ENCODE peak calls at places on chromosomes 12 and 14, in four cellular contexts. One of them, this sample, is unnamed.

GRCh38 chr12:42144174-42144423 is 575 bp downstream of the GXYLT1 start:
- DNase-seq in activated T-helper 1 cell treated with Interleukin-2 at 50 U/mL for 16 hours: no peak
- DNase-seq in GM13976: no peak
- DNase-seq in WERI-Rb-1: peak
- DNase-seq in this sample: no peak

GRCh38 chr12:31456562-31456961 is 130.6 kb upstream of the SINHCAF start:
- DNase-seq in activated T-helper 1 cell treated with Interleukin-2 at 50 U/mL for 16 hours: no peak
- DNase-seq in GM13976: no peak
- DNase-seq in WERI-Rb-1: no peak
- DNase-seq in this sample: no peak

GRCh38 chr14:52003324-52003723 is 14.0 kb downstream of the RTRAF start:
- DNase-seq in activated T-helper 1 cell treated with Interleukin-2 at 50 U/mL for 16 hours: no peak
- DNase-seq in GM13976: no peak
- DNase-seq in WERI-Rb-1: no peak
- DNase-seq in this sample: no peak

GRCh38 chr14:68819260-68819691 is 26.4 kb upstream of the ZFP36L1 start:
- DNase-seq in activated T-helper 1 cell treated with Interleukin-2 at 50 U/mL for 16 hours: no peak
- DNase-seq in GM13976: peak
- DNase-seq in WERI-Rb-1: peak
- DNase-seq in this sample: no peak

GRCh38 chr14:99995700-99996356 is 69.4 kb upstream of the EVL start:
- DNase-seq in activated T-helper 1 cell treated with Interleukin-2 at 50 U/mL for 16 hours: peak
- DNase-seq in GM13976: peak
- DNase-seq in WERI-Rb-1: peak
- DNase-seq in this sample: peak

GRCh38 chr12:9936597-9936996 is 4.4 kb upstream of the CLEC2A start:
- DNase-seq in activated T-helper 1 cell treated with Interleukin-2 at 50 U/mL for 16 hours: no peak
- DNase-seq in GM13976: no peak
- DNase-seq in WERI-Rb-1: no peak
- DNase-seq in this sample: no peak

GRCh38 chr12:123441523-123442164 is 5.2 kb upstream of the RILPL2 start:
- DNase-seq in activated T-helper 1 cell treated with Interleukin-2 at 50 U/mL for 16 hours: no peak
- DNase-seq in GM13976: peak
- DNase-seq in WERI-Rb-1: no peak
- DNase-seq in this sample: no peak

GRCh38 chr14:74978416-74978947 is 23.1 kb upstream of the PGF start:
- DNase-seq in activated T-helper 1 cell treated with Interleukin-2 at 50 U/mL for 16 hours: no peak
- DNase-seq in GM13976: no peak
- DNase-seq in WERI-Rb-1: no peak
- DNase-seq in this sample: no peak

GRCh38 chr12:19757317-19757877 is 318.1 kb downstream of the AEBP2 start:
- DNase-seq in activated T-helper 1 cell treated with Interleukin-2 at 50 U/mL for 16 hours: no peak
- DNase-seq in GM13976: no peak
- DNase-seq in WERI-Rb-1: no peak
- DNase-seq in this sample: peak

GRCh38 chr12:80490329-80490728 is 46.3 kb downstream of the PTPRQ start:
- DNase-seq in activated T-helper 1 cell treated with Interleukin-2 at 50 U/mL for 16 hours: no peak
- DNase-seq in GM13976: no peak
- DNase-seq in WERI-Rb-1: no peak
- DNase-seq in this sample: no peak

GRCh38 chr12:124030510-124030909 is 57.5 kb downstream of the ZNF664 start:
- DNase-seq in activated T-helper 1 cell treated with Interleukin-2 at 50 U/mL for 16 hours: no peak
- DNase-seq in GM13976: no peak
- DNase-seq in WERI-Rb-1: no peak
- DNase-seq in this sample: no peak

GRCh38 chr12:89208661-89209096 is 143.6 kb downstream of the DUSP6 start:
- DNase-seq in activated T-helper 1 cell treated with Interleukin-2 at 50 U/mL for 16 hours: no peak
- DNase-seq in GM13976: no peak
- DNase-seq in WERI-Rb-1: no peak
- DNase-seq in this sample: no peak

GRCh38 chr12:85633491-85633890 is 202.7 kb downstream of the RASSF9 start:
- DNase-seq in activated T-helper 1 cell treated with Interleukin-2 at 50 U/mL for 16 hours: no peak
- DNase-seq in GM13976: no peak
- DNase-seq in WERI-Rb-1: no peak
- DNase-seq in this sample: no peak

GRCh38 chr12:41548926-41549325 is 360.8 kb downstream of the PDZRN4 start:
- DNase-seq in activated T-helper 1 cell treated with Interleukin-2 at 50 U/mL for 16 hours: no peak
- DNase-seq in GM13976: no peak
- DNase-seq in WERI-Rb-1: no peak
- DNase-seq in this sample: no peak

GRCh38 chr12:9669534-9669933 is at the start of gene CLEC2D:
- DNase-seq in activated T-helper 1 cell treated with Interleukin-2 at 50 U/mL for 16 hours: no peak
- DNase-seq in GM13976: peak
- DNase-seq in WERI-Rb-1: no peak
- DNase-seq in this sample: no peak

GRCh38 chr12:83841620-83842019 is 1071.0 kb downstream of the SLC6A15 start:
- DNase-seq in activated T-helper 1 cell treated with Interleukin-2 at 50 U/mL for 16 hours: no peak
- DNase-seq in GM13976: no peak
- DNase-seq in WERI-Rb-1: no peak
- DNase-seq in this sample: no peak

GRCh38 chr12:113348849-113349536 is 9.4 kb upstream of the PLBD2 start:
- DNase-seq in activated T-helper 1 cell treated with Interleukin-2 at 50 U/mL for 16 hours: no peak
- DNase-seq in GM13976: no peak
- DNase-seq in WERI-Rb-1: no peak
- DNase-seq in this sample: no peak

GRCh38 chr12:58368001-58368400 is 426.6 kb downstream of the ATP23 start:
- DNase-seq in activated T-helper 1 cell treated with Interleukin-2 at 50 U/mL for 16 hours: no peak
- DNase-seq in GM13976: no peak
- DNase-seq in WERI-Rb-1: no peak
- DNase-seq in this sample: no peak

GRCh38 chr14:22556990-22557623 is 31.9 kb downstream of the DAD1 start:
- DNase-seq in activated T-helper 1 cell treated with Interleukin-2 at 50 U/mL for 16 hours: peak
- DNase-seq in GM13976: peak
- DNase-seq in WERI-Rb-1: peak
- DNase-seq in this sample: peak

GRCh38 chr12:2629051-2629450 is 165.7 kb upstream of the FKBP4 start:
- DNase-seq in activated T-helper 1 cell treated with Interleukin-2 at 50 U/mL for 16 hours: no peak
- DNase-seq in GM13976: no peak
- DNase-seq in WERI-Rb-1: no peak
- DNase-seq in this sample: no peak

GRCh38 chr12:113939867-113940266 is 26.3 kb downstream of the RBM19 start:
- DNase-seq in activated T-helper 1 cell treated with Interleukin-2 at 50 U/mL for 16 hours: no peak
- DNase-seq in GM13976: no peak
- DNase-seq in WERI-Rb-1: no peak
- DNase-seq in this sample: no peak

GRCh38 chr12:106044773-106045172 is 94.0 kb downstream of the NUAK1 start:
- DNase-seq in activated T-helper 1 cell treated with Interleukin-2 at 50 U/mL for 16 hours: no peak
- DNase-seq in GM13976: no peak
- DNase-seq in WERI-Rb-1: no peak
- DNase-seq in this sample: no peak

GRCh38 chr14:93027810-93028723 is 87.7 kb downstream of the ITPK1 start:
- DNase-seq in activated T-helper 1 cell treated with Interleukin-2 at 50 U/mL for 16 hours: no peak
- DNase-seq in GM13976: no peak
- DNase-seq in WERI-Rb-1: no peak
- DNase-seq in this sample: no peak

GRCh38 chr12:34604631-34605509 is 582.6 kb downstream of the ALG10 start:
- DNase-seq in activated T-helper 1 cell treated with Interleukin-2 at 50 U/mL for 16 hours: no peak
- DNase-seq in GM13976: peak
- DNase-seq in WERI-Rb-1: no peak
- DNase-seq in this sample: no peak

GRCh38 chr12:32517966-32518365 is 118.6 kb downstream of the FGD4 start:
- DNase-seq in activated T-helper 1 cell treated with Interleukin-2 at 50 U/mL for 16 hours: no peak
- DNase-seq in GM13976: no peak
- DNase-seq in WERI-Rb-1: no peak
- DNase-seq in this sample: no peak

GRCh38 chr14:21145437-21145836 is 10.4 kb downstream of the OR5AU1 start:
- DNase-seq in activated T-helper 1 cell treated with Interleukin-2 at 50 U/mL for 16 hours: no peak
- DNase-seq in GM13976: no peak
- DNase-seq in WERI-Rb-1: no peak
- DNase-seq in this sample: no peak

GRCh38 chr12:15752780-15753179 is 36.4 kb downstream of the EPS8 start:
- DNase-seq in activated T-helper 1 cell treated with Interleukin-2 at 50 U/mL for 16 hours: no peak
- DNase-seq in GM13976: no peak
- DNase-seq in WERI-Rb-1: no peak
- DNase-seq in this sample: no peak

GRCh38 chr12:23659151-23659550 is 290.3 kb downstream of the SOX5 start:
- DNase-seq in activated T-helper 1 cell treated with Interleukin-2 at 50 U/mL for 16 hours: no peak
- DNase-seq in GM13976: no peak
- DNase-seq in WERI-Rb-1: no peak
- DNase-seq in this sample: no peak

GRCh38 chr12:76080729-76081415 is 3.6 kb downstream of the NAP1L1 start:
- DNase-seq in activated T-helper 1 cell treated with Interleukin-2 at 50 U/mL for 16 hours: no peak
- DNase-seq in GM13976: no peak
- DNase-seq in WERI-Rb-1: peak
- DNase-seq in this sample: no peak

GRCh38 chr12:121767525-121768016 is 25.9 kb downstream of the RHOF start:
- DNase-seq in activated T-helper 1 cell treated with Interleukin-2 at 50 U/mL for 16 hours: no peak
- DNase-seq in GM13976: no peak
- DNase-seq in WERI-Rb-1: peak
- DNase-seq in this sample: peak

GRCh38 chr14:72679106-72679505 is 214.8 kb downstream of the DPF3 start:
- DNase-seq in activated T-helper 1 cell treated with Interleukin-2 at 50 U/mL for 16 hours: no peak
- DNase-seq in GM13976: no peak
- DNase-seq in WERI-Rb-1: no peak
- DNase-seq in this sample: peak

GRCh38 chr14:78959674-78960264 is 789.6 kb downstream of the NRXN3 start:
- DNase-seq in activated T-helper 1 cell treated with Interleukin-2 at 50 U/mL for 16 hours: no peak
- DNase-seq in GM13976: peak
- DNase-seq in WERI-Rb-1: peak
- DNase-seq in this sample: peak